ENCODE peak calls at places on chromosomes 11 and 22, in six cellular contexts. W is SJSA1; M is naive thymus-derived CD8-positive, alpha-beta T cell; S is activated T-cell treated with anti-CD3 and anti-CD28 coated beads, Interleukin-2, amount 50 U/mL, for 24 hours; L is stimulated activated CD4-positive, alpha-beta T cell treated with anti-CD3 and anti-CD28 coated beads, Interleukin-1b, Interleukin-23, amount 100 ng/mL, for 24 hours; E is natural killer cell. U is an unnamed sample.
A peak's percentile ranks its signal among the peaks of the same experiment; 100 is the strongest.

GRCh38 chr11:117070016-117070415 is 28.2 kb downstream of the SIK3 start:
- DNase-seq in E (no peak), M (no peak), W (no peak), L (no peak), S (no peak), U (no peak)

GRCh38 chr22:37640591-37641250 is 1.3 kb downstream of the SH3BP1 start:
- DNase-seq in E (no peak), W (no peak), L (no peak), M (no peak), S (no peak), U (no peak)

GRCh38 chr22:38944653-38945052 is 12.8 kb upstream of the APOBEC3A start:
- DNase-seq in M (no peak), W (no peak), S (no peak), E (no peak), L (no peak), U (no peak)

GRCh38 chr11:128448487-128448886 is 138.9 kb downstream of the ETS1 start:
- DNase-seq in L (no peak), E (no peak), W (no peak), S (no peak), M (no peak), U (no peak)

GRCh38 chr11:59898652-59899051 is 20.1 kb downstream of the OOSP3 start:
- DNase-seq in E (no peak), W (no peak), L (no peak), S (no peak), M (no peak), U (no peak)

GRCh38 chr22:35342390-35342789 is 38.5 kb upstream of the HMOX1 start:
- DNase-seq in S (no peak), E (no peak), W (no peak), L (no peak), M (no peak), U (no peak)

GRCh38 chr22:46317646-46318045 is 17.9 kb upstream of the TRMU start:
- DNase-seq in L (no peak), S (no peak), M (no peak), W (no peak), E (no peak), U (no peak)

GRCh38 chr22:45887202-45888131 is 89.5 kb downstream of the WNT7B start:
- DNase-seq in M (no peak), L (no peak), S (no peak), E (no peak), W (no peak), U (no peak)

GRCh38 chr11:45233121-45233803 is 52.9 kb downstream of the SYT13 start:
- DNase-seq in L (peak; percentile 54), W (peak; percentile 68), S (peak; percentile 78), E (peak; percentile 51), M (peak; percentile 28), U (peak; percentile 45)

GRCh38 chr11:94147433-94147845 is 18.8 kb downstream of the PANX1 start:
- DNase-seq in W (no peak), L (no peak), E (peak; percentile 26), M (no peak), S (no peak), U (no peak)

GRCh38 chr22:26753125-26753862 is 95.9 kb downstream of the MIAT start:
- DNase-seq in E (no peak), W (no peak), M (no peak), S (no peak), L (no peak), U (no peak)

GRCh38 chr11:114208371-114208770 is 87.8 kb upstream of the NNMT start:
- DNase-seq in M (peak; percentile 6), S (no peak), W (no peak), L (no peak), E (no peak), U (no peak)

GRCh38 chr22:49307071-49307830 is 520.4 kb downstream of the BRD1 start:
- DNase-seq in S (peak; percentile 22), M (no peak), W (no peak), L (no peak), E (no peak), U (peak; percentile 7)

GRCh38 chr11:43541993-43542392 is 138.5 kb upstream of the HSD17B12 start:
- DNase-seq in E (no peak), M (no peak), W (no peak), S (no peak), L (no peak), U (no peak)

GRCh38 chr11:8720868-8721739 is 38.5 kb downstream of the RPL27A start:
- DNase-seq in M (no peak), W (no peak), L (no peak), E (no peak), S (no peak), U (no peak)

GRCh38 chr11:18749681-18750319 is 23.8 kb upstream of the IGSF22 start:
- DNase-seq in E (no peak), S (no peak), L (no peak), M (no peak), W (peak; percentile 54), U (no peak)

GRCh38 chr11:28674432-28675076 is 566.4 kb downstream of the METTL15 start:
- DNase-seq in E (no peak), M (no peak), W (no peak), S (no peak), L (no peak), U (no peak)

GRCh38 chr22:44347098-44347497 is 34.3 kb upstream of the SHISAL1 start:
- DNase-seq in L (no peak), M (no peak), E (no peak), W (no peak), S (no peak), U (no peak)

GRCh38 chr11:104191124-104191523 is 27.2 kb upstream of the PDGFD start:
- DNase-seq in E (no peak), L (no peak), S (no peak), W (no peak), M (no peak), U (no peak)

GRCh38 chr11:65445101-65445603 is 22.6 kb downstream of the NEAT1 start:
- DNase-seq in S (no peak), W (no peak), M (no peak), L (no peak), E (no peak), U (no peak)

GRCh38 chr22:32020117-32020516 is 22.9 kb upstream of the SLC5A1 start:
- DNase-seq in W (peak; percentile 84), E (no peak), L (no peak), M (no peak), S (no peak), U (no peak)

GRCh38 chr22:22735695-22736611 is 91.5 kb downstream of the GGTLC2 start:
- DNase-seq in S (no peak), W (no peak), M (no peak), L (no peak), E (no peak), U (no peak)

GRCh38 chr11:112085822-112086421 is 634 bp downstream of the TIMM8B start:
- DNase-seq in L (peak; percentile 13), S (no peak), M (peak; percentile 13), W (no peak), E (peak; percentile 19), U (no peak)

GRCh38 chr22:40567106-40567505 is 69.4 kb downstream of the MRTFA start:
- DNase-seq in L (no peak), E (no peak), S (no peak), W (peak; percentile 24), M (no peak), U (no peak)

GRCh38 chr22:26416670-26417270 is 12.3 kb upstream of the ASPHD2 start:
- DNase-seq in E (no peak), S (no peak), L (no peak), M (no peak), W (peak; percentile 56), U (no peak)

GRCh38 chr11:4891996-4892640 is 10.4 kb downstream of the OR51T1 start:
- DNase-seq in S (no peak), M (no peak), L (no peak), W (peak; percentile 87), E (no peak), U (no peak)

GRCh38 chr22:50604623-50605348 is 4.2 kb downstream of the MAPK8IP2 start:
- DNase-seq in W (no peak), L (no peak), S (no peak), M (no peak), E (no peak), U (no peak)

GRCh38 chr22:19862616-19863246 is 8.1 kb upstream of the GNB1L start:
- DNase-seq in M (no peak), S (no peak), L (no peak), W (no peak), E (no peak), U (no peak)

GRCh38 chr22:29994027-29994715 is 86.1 kb upstream of the HORMAD2 start:
- DNase-seq in W (peak; percentile 51), S (no peak), E (no peak), M (no peak), L (no peak), U (no peak)

GRCh38 chr11:34335331-34335730 is 22.5 kb downstream of the ABTB2 start:
- DNase-seq in E (no peak), L (no peak), M (no peak), S (no peak), W (no peak), U (no peak)

U was measured in activated T-helper 2 cell treated with anti-CD3 and anti-CD28 coated beads, Interferon-gamma antibody, Interleukin-2, Interleukin-4, amounts not matched to agents 10 μg/mL and 5 μg/mL and 100 μg/mL, durations not matched to agents 14 hours and 24 hours and 36 hours.